ENCODE peak calls at places on chromosomes 2 and 18, in eight cellular contexts. One of them, this sample, is unnamed.

GRCh38 chr2:159895258-159896209 is 97.5 kb upstream of the CD302 start:
- DNase-seq in CD8-positive, alpha-beta T cell: no peak
- DNase-seq in nephron progenitor cell: no peak
- DNase-seq in prostate gland: no peak
- DNase-seq in WERI-Rb-1: no peak
- DNase-seq in breast epithelium: no peak
- DNase-seq in fibroblast of lung: peak; percentile 39
- DNase-seq in cardiac muscle cell: peak; percentile 37
- DNase-seq in this sample: peak; percentile 46

GRCh38 chr2:108612153-108612513 is 77.9 kb downstream of the LIMS1 start:
- DNase-seq in nephron progenitor cell: no peak
- DNase-seq in prostate gland: no peak
- DNase-seq in cardiac muscle cell: no peak
- DNase-seq in CD8-positive, alpha-beta T cell: no peak
- DNase-seq in breast epithelium: no peak
- DNase-seq in WERI-Rb-1: no peak
- DNase-seq in fibroblast of lung: peak; percentile 66
- DNase-seq in this sample: no peak

GRCh38 chr2:26922638-26923466 is 47.6 kb upstream of the MAPRE3 start:
- DNase-seq in nephron progenitor cell: peak; percentile 55
- DNase-seq in WERI-Rb-1: peak; percentile 88
- DNase-seq in prostate gland: peak; percentile 26
- DNase-seq in cardiac muscle cell: peak; percentile 81
- DNase-seq in fibroblast of lung: peak; percentile 38
- DNase-seq in CD8-positive, alpha-beta T cell: peak; percentile 37
- DNase-seq in breast epithelium: no peak
- DNase-seq in this sample: no peak

GRCh38 chr2:218091743-218092142 is 22.7 kb downstream of the RUFY4 start:
- DNase-seq in prostate gland: no peak
- DNase-seq in fibroblast of lung: no peak
- DNase-seq in CD8-positive, alpha-beta T cell: no peak
- DNase-seq in WERI-Rb-1: no peak
- DNase-seq in cardiac muscle cell: no peak
- DNase-seq in nephron progenitor cell: no peak
- DNase-seq in breast epithelium: no peak
- DNase-seq in this sample: no peak

GRCh38 chr18:75915941-75916640 is 488.6 kb upstream of the SMIM21 start:
- DNase-seq in breast epithelium: no peak
- DNase-seq in nephron progenitor cell: peak; percentile 94
- DNase-seq in prostate gland: no peak
- DNase-seq in WERI-Rb-1: peak; percentile 48
- DNase-seq in cardiac muscle cell: peak; percentile 77
- DNase-seq in fibroblast of lung: peak; percentile 46
- DNase-seq in CD8-positive, alpha-beta T cell: no peak
- DNase-seq in this sample: no peak

GRCh38 chr2:1234731-1235308 is 178.4 kb upstream of the TPO start:
- DNase-seq in prostate gland: no peak
- DNase-seq in CD8-positive, alpha-beta T cell: no peak
- DNase-seq in breast epithelium: no peak
- DNase-seq in WERI-Rb-1: no peak
- DNase-seq in fibroblast of lung: no peak
- DNase-seq in cardiac muscle cell: no peak
- DNase-seq in nephron progenitor cell: no peak
- DNase-seq in this sample: no peak

GRCh38 chr2:56168163-56168562 is 15.6 kb upstream of the CCDC85A start:
- DNase-seq in prostate gland: no peak
- DNase-seq in WERI-Rb-1: no peak
- DNase-seq in breast epithelium: no peak
- DNase-seq in CD8-positive, alpha-beta T cell: no peak
- DNase-seq in fibroblast of lung: peak; percentile 76
- DNase-seq in cardiac muscle cell: no peak
- DNase-seq in nephron progenitor cell: no peak
- DNase-seq in this sample: no peak

GRCh38 chr2:96861074-96861473 is 3.3 kb upstream of the ANKRD39 start:
- DNase-seq in prostate gland: no peak
- DNase-seq in fibroblast of lung: no peak
- DNase-seq in WERI-Rb-1: no peak
- DNase-seq in breast epithelium: no peak
- DNase-seq in CD8-positive, alpha-beta T cell: no peak
- DNase-seq in nephron progenitor cell: no peak
- DNase-seq in cardiac muscle cell: no peak
- DNase-seq in this sample: no peak

GRCh38 chr2:240215676-240216051 is 75.2 kb upstream of the OTOS start:
- DNase-seq in WERI-Rb-1: peak; percentile 2
- DNase-seq in cardiac muscle cell: no peak
- DNase-seq in fibroblast of lung: no peak
- DNase-seq in prostate gland: no peak
- DNase-seq in breast epithelium: no peak
- DNase-seq in CD8-positive, alpha-beta T cell: no peak
- DNase-seq in nephron progenitor cell: no peak
- DNase-seq in this sample: no peak

GRCh38 chr2:233676046-233676445 is 4.3 kb downstream of the UGT1A9 start:
- DNase-seq in cardiac muscle cell: no peak
- DNase-seq in WERI-Rb-1: no peak
- DNase-seq in CD8-positive, alpha-beta T cell: no peak
- DNase-seq in fibroblast of lung: peak; percentile 42
- DNase-seq in breast epithelium: no peak
- DNase-seq in nephron progenitor cell: no peak
- DNase-seq in prostate gland: no peak
- DNase-seq in this sample: no peak

GRCh38 chr2:163044116-163044515 is 205.5 kb upstream of the KCNH7 start:
- DNase-seq in WERI-Rb-1: no peak
- DNase-seq in prostate gland: no peak
- DNase-seq in CD8-positive, alpha-beta T cell: no peak
- DNase-seq in cardiac muscle cell: no peak
- DNase-seq in fibroblast of lung: peak; percentile 3
- DNase-seq in breast epithelium: no peak
- DNase-seq in nephron progenitor cell: no peak
- DNase-seq in this sample: no peak

GRCh38 chr2:164868563-164869419 is 27.2 kb upstream of the COBLL1 start:
- DNase-seq in WERI-Rb-1: no peak
- DNase-seq in nephron progenitor cell: no peak
- DNase-seq in CD8-positive, alpha-beta T cell: no peak
- DNase-seq in fibroblast of lung: no peak
- DNase-seq in breast epithelium: no peak
- DNase-seq in cardiac muscle cell: no peak
- DNase-seq in prostate gland: peak; percentile 51
- DNase-seq in this sample: no peak

GRCh38 chr2:127084611-127085031 is 22.3 kb downstream of the BIN1 start:
- DNase-seq in WERI-Rb-1: no peak
- DNase-seq in prostate gland: no peak
- DNase-seq in fibroblast of lung: peak; percentile 89
- DNase-seq in CD8-positive, alpha-beta T cell: peak; percentile 63
- DNase-seq in cardiac muscle cell: no peak
- DNase-seq in nephron progenitor cell: no peak
- DNase-seq in breast epithelium: no peak
- DNase-seq in this sample: no peak

GRCh38 chr2:46858697-46859080 is 56.9 kb downstream of the MCFD2 start:
- DNase-seq in cardiac muscle cell: no peak
- DNase-seq in fibroblast of lung: peak; percentile 94
- DNase-seq in prostate gland: no peak
- DNase-seq in breast epithelium: no peak
- DNase-seq in nephron progenitor cell: no peak
- DNase-seq in CD8-positive, alpha-beta T cell: no peak
- DNase-seq in WERI-Rb-1: no peak
- DNase-seq in this sample: peak; percentile 95

GRCh38 chr2:224987733-224988132 is 54.5 kb downstream of the DOCK10 start:
- DNase-seq in breast epithelium: no peak
- DNase-seq in CD8-positive, alpha-beta T cell: no peak
- DNase-seq in cardiac muscle cell: no peak
- DNase-seq in WERI-Rb-1: no peak
- DNase-seq in fibroblast of lung: peak; percentile 39
- DNase-seq in nephron progenitor cell: no peak
- DNase-seq in prostate gland: no peak
- DNase-seq in this sample: no peak

GRCh38 chr2:182761903-182762302 is 45.8 kb downstream of the DNAJC10 start:
- DNase-seq in prostate gland: no peak
- DNase-seq in WERI-Rb-1: no peak
- DNase-seq in fibroblast of lung: peak; percentile 43
- DNase-seq in nephron progenitor cell: no peak
- DNase-seq in CD8-positive, alpha-beta T cell: no peak
- DNase-seq in breast epithelium: no peak
- DNase-seq in cardiac muscle cell: peak; percentile 20
- DNase-seq in this sample: no peak

GRCh38 chr2:139850254-139850890 is 1070.2 kb upstream of the NXPH2 start:
- DNase-seq in nephron progenitor cell: no peak
- DNase-seq in WERI-Rb-1: no peak
- DNase-seq in fibroblast of lung: no peak
- DNase-seq in cardiac muscle cell: no peak
- DNase-seq in prostate gland: no peak
- DNase-seq in CD8-positive, alpha-beta T cell: no peak
- DNase-seq in breast epithelium: no peak
- DNase-seq in this sample: no peak

GRCh38 chr18:80147037-80147417 is 38.0 kb downstream of the ADNP2 start:
- DNase-seq in prostate gland: no peak
- DNase-seq in cardiac muscle cell: no peak
- DNase-seq in WERI-Rb-1: no peak
- DNase-seq in fibroblast of lung: no peak
- DNase-seq in breast epithelium: no peak
- DNase-seq in nephron progenitor cell: no peak
- DNase-seq in CD8-positive, alpha-beta T cell: no peak
- DNase-seq in this sample: no peak

GRCh38 chr18:55384551-55385275 is 203.3 kb downstream of the TCF4 start:
- DNase-seq in WERI-Rb-1: peak; percentile 60
- DNase-seq in prostate gland: no peak
- DNase-seq in fibroblast of lung: peak; percentile 45
- DNase-seq in breast epithelium: no peak
- DNase-seq in cardiac muscle cell: peak; percentile 47
- DNase-seq in CD8-positive, alpha-beta T cell: no peak
- DNase-seq in nephron progenitor cell: peak; percentile 26
- DNase-seq in this sample: no peak
- TF ChIP-seq CTCF in WERI-Rb-1: peak; percentile 83
- TF ChIP-seq CTCF in prostate gland: no peak
- TF ChIP-seq CTCF in fibroblast of lung: peak; percentile 86
- TF ChIP-seq CTCF in breast epithelium: no peak
- TF ChIP-seq CTCF in cardiac muscle cell: peak; percentile 87
- TF ChIP-seq CTCF in CD8-positive, alpha-beta T cell: no peak
- TF ChIP-seq CTCF in nephron progenitor cell: peak; percentile 49
- TF ChIP-seq CTCF in this sample: peak; percentile 77

GRCh38 chr2:215713393-215713792 is 277.5 kb upstream of the FN1 start:
- DNase-seq in nephron progenitor cell: no peak
- DNase-seq in breast epithelium: no peak
- DNase-seq in fibroblast of lung: peak; percentile 89
- DNase-seq in CD8-positive, alpha-beta T cell: no peak
- DNase-seq in WERI-Rb-1: no peak
- DNase-seq in prostate gland: no peak
- DNase-seq in cardiac muscle cell: no peak
- DNase-seq in this sample: no peak
- TF ChIP-seq CTCF in nephron progenitor cell: no peak
- TF ChIP-seq CTCF in breast epithelium: no peak
- TF ChIP-seq CTCF in fibroblast of lung: no peak
- TF ChIP-seq CTCF in CD8-positive, alpha-beta T cell: no peak
- TF ChIP-seq CTCF in WERI-Rb-1: no peak
- TF ChIP-seq CTCF in prostate gland: no peak
- TF ChIP-seq CTCF in cardiac muscle cell: no peak
- TF ChIP-seq CTCF in this sample: no peak

DNA sequence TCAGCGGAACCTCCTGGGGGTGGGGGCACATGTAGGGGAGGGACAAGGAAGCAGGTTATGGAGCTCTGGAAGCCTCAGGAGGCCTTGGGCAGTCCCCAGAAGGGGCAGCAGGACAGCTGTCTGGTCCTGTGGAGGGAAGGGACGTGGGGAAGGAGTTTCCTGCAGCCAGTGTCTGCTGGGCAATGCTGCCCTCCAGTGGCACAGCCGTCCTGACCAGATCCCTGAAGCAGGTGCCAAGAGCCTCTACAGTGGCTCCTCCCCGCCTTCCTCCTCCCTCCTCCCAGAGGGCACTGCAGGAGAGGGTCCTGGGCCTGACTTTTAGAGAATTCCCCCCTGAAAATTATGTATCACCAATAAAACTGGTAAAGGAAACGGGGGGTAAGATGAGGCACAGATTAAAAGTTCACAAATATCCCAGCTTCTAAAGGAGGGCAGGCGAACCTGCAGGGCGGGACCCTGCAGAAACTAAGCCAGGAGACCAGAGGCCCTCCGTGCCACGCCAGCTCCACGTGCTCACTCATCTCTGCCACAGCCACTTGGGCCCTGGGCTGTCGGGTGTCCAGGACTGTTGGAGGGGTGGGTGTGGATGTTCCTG is 258.5 kb downstream of the TWIST2 start:
- DNase-seq in prostate gland: peak; percentile 32
- DNase-seq in cardiac muscle cell: peak; percentile 61
- DNase-seq in breast epithelium: no peak
- DNase-seq in WERI-Rb-1: peak; percentile 67
- DNase-seq in CD8-positive, alpha-beta T cell: no peak
- DNase-seq in fibroblast of lung: peak; percentile 56
- DNase-seq in nephron progenitor cell: peak; percentile 66
- DNase-seq in this sample: peak; percentile 5
- TF ChIP-seq CTCF in prostate gland: peak; percentile 56
- TF ChIP-seq CTCF in cardiac muscle cell: peak; percentile 68
- TF ChIP-seq CTCF in breast epithelium: no peak
- TF ChIP-seq CTCF in WERI-Rb-1: peak; percentile 85
- TF ChIP-seq CTCF in CD8-positive, alpha-beta T cell: no peak
- TF ChIP-seq CTCF in fibroblast of lung: peak; percentile 70
- TF ChIP-seq CTCF in nephron progenitor cell: peak; percentile 63
- TF ChIP-seq CTCF in this sample: peak; percentile 77

GRCh38 chr2:48540237-48540935 is 10.4 kb downstream of the STON1 start:
- DNase-seq in fibroblast of lung: no peak
- DNase-seq in breast epithelium: no peak
- DNase-seq in prostate gland: no peak
- DNase-seq in cardiac muscle cell: no peak
- DNase-seq in CD8-positive, alpha-beta T cell: no peak
- DNase-seq in WERI-Rb-1: peak; percentile 45
- DNase-seq in nephron progenitor cell: no peak
- DNase-seq in this sample: no peak

GRCh38 chr2:48548871-48549270 is 18.9 kb downstream of the STON1 start:
- DNase-seq in CD8-positive, alpha-beta T cell: no peak
- DNase-seq in nephron progenitor cell: no peak
- DNase-seq in WERI-Rb-1: no peak
- DNase-seq in breast epithelium: no peak
- DNase-seq in fibroblast of lung: peak; percentile 92
- DNase-seq in cardiac muscle cell: no peak
- DNase-seq in prostate gland: no peak
- DNase-seq in this sample: no peak

GRCh38 chr2:48543895-48544294 is 13.9 kb downstream of the STON1 start:
- DNase-seq in nephron progenitor cell: no peak
- DNase-seq in CD8-positive, alpha-beta T cell: no peak
- DNase-seq in prostate gland: no peak
- DNase-seq in WERI-Rb-1: no peak
- DNase-seq in cardiac muscle cell: no peak
- DNase-seq in breast epithelium: no peak
- DNase-seq in fibroblast of lung: no peak
- DNase-seq in this sample: no peak

GRCh38 chr2:48541696-48542389 is 11.9 kb downstream of the STON1 start:
- DNase-seq in fibroblast of lung: no peak
- DNase-seq in WERI-Rb-1: no peak
- DNase-seq in cardiac muscle cell: no peak
- DNase-seq in nephron progenitor cell: no peak
- DNase-seq in CD8-positive, alpha-beta T cell: no peak
- DNase-seq in prostate gland: no peak
- DNase-seq in breast epithelium: no peak
- DNase-seq in this sample: no peak

DNA sequence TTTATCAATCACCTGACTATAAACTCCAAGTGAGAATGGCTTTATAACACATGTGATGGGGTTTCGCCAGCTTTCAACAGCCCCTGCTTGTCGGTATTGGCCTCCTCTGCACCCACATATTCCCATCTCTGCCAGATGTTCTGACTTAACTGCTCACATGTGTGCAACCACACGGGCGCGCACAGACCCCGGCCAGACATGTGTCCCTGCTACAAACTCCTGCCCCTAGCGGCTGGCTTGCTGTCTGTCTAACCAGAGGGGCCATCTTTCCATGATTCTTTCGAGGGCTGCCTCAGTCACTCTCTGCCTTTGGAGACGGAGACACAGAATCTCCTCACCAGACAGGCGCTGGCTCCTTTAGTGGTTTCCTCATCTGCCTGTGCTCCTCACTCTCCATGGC is 15.3 kb downstream of the STON1 start:
- DNase-seq in CD8-positive, alpha-beta T cell: no peak
- DNase-seq in cardiac muscle cell: no peak
- DNase-seq in prostate gland: no peak
- DNase-seq in fibroblast of lung: no peak
- DNase-seq in breast epithelium: no peak
- DNase-seq in nephron progenitor cell: no peak
- DNase-seq in WERI-Rb-1: no peak
- DNase-seq in this sample: no peak
- TF ChIP-seq CTCF in CD8-positive, alpha-beta T cell: no peak
- TF ChIP-seq CTCF in cardiac muscle cell: no peak
- TF ChIP-seq CTCF in prostate gland: no peak
- TF ChIP-seq CTCF in fibroblast of lung: no peak
- TF ChIP-seq CTCF in breast epithelium: no peak
- TF ChIP-seq CTCF in nephron progenitor cell: no peak
- TF ChIP-seq CTCF in WERI-Rb-1: no peak
- TF ChIP-seq CTCF in this sample: no peak